ENCODE peak calls at places on chromosomes 13 and 19, in nine cellular contexts. H, A, V, N, T, S, L, P and W are unnamed samples.

GRCh38 chr19:45253396-45254027 is 2.4 kb downstream of the MARK4 start:
- DNase-seq in N (no peak), V (no peak), A (no peak), H (no peak), S (peak), L (no peak), T (peak), P (peak), W (no peak)

GRCh38 chr13:101529419-101529818 is 76.9 kb downstream of the ITGBL1 start:
- DNase-seq in V (no peak), S (peak), N (no peak), L (no peak), H (no peak), A (no peak), P (no peak), T (no peak), W (no peak)

GRCh38 chr13:110001622-110002275 is 215.4 kb upstream of the IRS2 start:
- DNase-seq in V (no peak), H (no peak), S (peak), L (no peak), A (no peak), T (no peak), P (no peak), N (no peak), W (no peak)

GRCh38 chr19:15173746-15174404 is 26.9 kb downstream of the NOTCH3 start:
- DNase-seq in L (no peak), S (no peak), N (no peak), H (no peak), P (peak), A (no peak), V (no peak), T (peak), W (peak)

GRCh38 chr19:42253245-42254082 is 1.5 kb downstream of the ERF start:
- DNase-seq in H (no peak), S (peak), T (peak), A (peak), N (peak), V (peak), P (peak), L (peak), W (peak)

GRCh38 chr13:75426421-75426820 is 55.5 kb downstream of the TBC1D4 start:
- DNase-seq in N (no peak), V (no peak), T (no peak), A (no peak), S (no peak), H (no peak), P (no peak), L (no peak), W (no peak)

GRCh38 chr19:6866646-6867255 is 20.6 kb upstream of the ADGRE1 start:
- DNase-seq in N (no peak), P (no peak), T (no peak), H (no peak), V (no peak), L (no peak), A (peak), S (peak), W (no peak)

GRCh38 chr13:85930108-85930507 is 130.9 kb upstream of the SLITRK6 start:
- DNase-seq in N (no peak), H (no peak), A (no peak), T (no peak), P (peak), S (no peak), V (no peak), L (no peak), W (no peak)

GRCh38 chr19:10887616-10888367 is 16.4 kb downstream of the CARM1 start:
- DNase-seq in S (no peak), H (no peak), L (no peak), T (no peak), N (no peak), A (no peak), P (no peak), V (no peak), W (no peak)

GRCh38 chr13:39273953-39274352 is 235.7 kb downstream of the NHLRC3 start:
- DNase-seq in P (no peak), T (peak), L (peak), H (peak), V (no peak), S (no peak), N (no peak), A (peak), W (peak)

GRCh38 chr19:10118960-10119359 is 739 bp downstream of the EIF3G start:
- DNase-seq in P (no peak), T (peak), L (no peak), A (no peak), N (no peak), V (no peak), S (no peak), H (no peak), W (no peak)